ENCODE peak calls at places on chromosomes 2 and 18, in five cellular contexts. U is GM12878, A is K562, D is SK-N-SH, L is HCT116. V is an unnamed sample.

GRCh38 chr18:23591011-23591410 is 4.7 kb upstream of the NPC1 start:
- DNase-seq in U (no peak), A (no peak), D (no peak), L (no peak), V (no peak)

GRCh38 chr2:204491528-204491927 is 53.7 kb upstream of the PARD3B start:
- DNase-seq in U (no peak), A (no peak), D (no peak), L (no peak), V (no peak)

GRCh38 chr18:62487161-62487560 is 35.7 kb upstream of the ZCCHC2 start:
- DNase-seq in U (no peak), A (no peak), D (no peak), L (no peak), V (no peak)

GRCh38 chr18:59834267-59834666 is 65.5 kb upstream of the PMAIP1 start:
- DNase-seq in U (no peak), A (no peak), D (no peak), L (no peak), V (no peak)

GRCh38 chr18:23963443-23964185 is 50.9 kb upstream of the TTC39C start:
- DNase-seq in U (no peak), A (no peak), D (no peak), L (no peak), V (no peak)

GRCh38 chr2:205872716-205873115 is 190.4 kb downstream of the NRP2 start:
- DNase-seq in U (no peak), A (no peak), D (no peak), L (no peak), V (no peak)

GRCh38 chr2:220006152-220006551 is 378.7 kb downstream of the SLC4A3 start:
- DNase-seq in U (no peak), A (no peak), D (no peak), L (no peak), V (no peak)

GRCh38 chr2:174717273-174717672 is 47.0 kb downstream of the CHRNA1 start:
- DNase-seq in U (no peak), A (no peak), D (no peak), L (no peak), V (no peak)

GRCh38 chr2:28683100-28683706 is 68.4 kb upstream of the PPP1CB start:
- DNase-seq in U (no peak), A (peak), D (no peak), L (peak), V (peak)

GRCh38 chr2:181971032-181971431 is 14.6 kb upstream of the PPP1R1C start:
- DNase-seq in U (no peak), A (no peak), D (no peak), L (no peak), V (no peak)

GRCh38 chr2:215365184-215365658 is 53.4 kb downstream of the ATIC start:
- DNase-seq in U (peak), A (no peak), D (no peak), L (no peak), V (no peak)

GRCh38 chr18:54159916-54160315 is 64.6 kb downstream of the MBD2 start:
- DNase-seq in U (no peak), A (no peak), D (no peak), L (no peak), V (no peak)
- TF ChIP-seq JUND in U (no peak), A (no peak), D (no peak), L (no peak), V (no peak)

DNA sequence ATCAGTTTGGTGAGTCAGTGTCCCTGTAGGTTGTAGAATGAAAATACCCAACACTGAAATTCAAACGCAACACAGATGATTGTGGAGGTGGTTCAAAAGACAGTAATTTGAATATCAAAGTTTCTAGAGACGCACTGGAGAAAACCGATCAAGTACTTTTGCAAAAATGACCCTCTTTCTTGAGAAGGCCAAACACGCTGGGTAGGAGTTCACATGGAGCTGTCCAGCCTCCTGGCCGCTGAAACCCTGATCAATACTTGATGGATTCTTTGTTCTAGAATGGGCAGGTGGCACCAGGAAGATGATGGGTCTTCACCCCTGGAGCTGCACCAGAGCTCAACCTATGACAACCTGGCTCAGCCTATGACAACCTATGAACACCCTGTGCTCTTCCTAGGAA is 39.7 kb upstream of the UBE2F start:
- DNase-seq in U (no peak), A (no peak), D (no peak), L (no peak), V (no peak)
- TF ChIP-seq JUND in U (no peak), A (no peak), D (no peak), L (no peak), V (no peak)

GRCh38 chr2:54569745-54570296 is 113.7 kb downstream of the SPTBN1 start:
- DNase-seq in U (peak), A (no peak), D (no peak), L (no peak), V (no peak)

GRCh38 chr2:54570321-54570881 is 114.3 kb downstream of the SPTBN1 start:
- DNase-seq in U (no peak), A (no peak), D (no peak), L (no peak), V (no peak)

GRCh38 chr2:54572262-54572635 is 116.1 kb downstream of the SPTBN1 start:
- DNase-seq in U (no peak), A (no peak), D (no peak), L (no peak), V (no peak)

GRCh38 chr2:54572636-54573531 is 116.8 kb downstream of the SPTBN1 start:
- DNase-seq in U (no peak), A (no peak), D (no peak), L (no peak), V (no peak)

GRCh38 chr2:54570925-54571694 is 115.0 kb downstream of the SPTBN1 start:
- DNase-seq in U (peak), A (no peak), D (peak), L (no peak), V (no peak)
- TF ChIP-seq JUND in U (peak), A (peak), D (no peak), L (no peak), V (no peak)

GRCh38 chr2:125745514-125745913 is 910.4 kb upstream of the GYPC start:
- DNase-seq in U (peak), A (no peak), D (peak), L (no peak), V (peak)
- TF ChIP-seq JUND in U (no peak), A (no peak), D (no peak), L (no peak), V (no peak)

GRCh38 chr2:23491622-23492336 is 106.8 kb downstream of the KLHL29 start:
- DNase-seq in U (no peak), A (no peak), D (no peak), L (no peak), V (no peak)
- TF ChIP-seq JUND in U (no peak), A (no peak), D (no peak), L (no peak), V (no peak)

GRCh38 chr2:200592414-200593075 is 6.7 kb downstream of the AOX1 start:
- DNase-seq in U (no peak), A (no peak), D (no peak), L (no peak), V (peak)
- TF ChIP-seq JUND in U (no peak), A (no peak), D (no peak), L (no peak), V (no peak)

GRCh38 chr2:40719414-40719813 is 267.5 kb upstream of the SLC8A1 start:
- DNase-seq in U (no peak), A (no peak), D (no peak), L (no peak), V (no peak)

GRCh38 chr2:40721595-40721994 is 269.7 kb upstream of the SLC8A1 start:
- DNase-seq in U (no peak), A (no peak), D (no peak), L (no peak), V (no peak)

GRCh38 chr2:40716879-40717278 is 265.0 kb upstream of the SLC8A1 start:
- DNase-seq in U (no peak), A (no peak), D (no peak), L (no peak), V (no peak)
- TF ChIP-seq JUND in U (no peak), A (no peak), D (no peak), L (no peak), V (no peak)

GRCh38 chr18:31504455-31505147 is 6.6 kb downstream of the DSG2 start:
- DNase-seq in U (no peak), A (no peak), D (no peak), L (no peak), V (no peak)

GRCh38 chr18:31503011-31503410 is 5.0 kb downstream of the DSG2 start:
- DNase-seq in U (no peak), A (no peak), D (no peak), L (no peak), V (no peak)

GRCh38 chr18:31508781-31509180 is 10.8 kb downstream of the DSG2 start:
- DNase-seq in U (no peak), A (no peak), D (no peak), L (no peak), V (no peak)

GRCh38 chr18:31505161-31505560 is 7.2 kb downstream of the DSG2 start:
- DNase-seq in U (no peak), A (no peak), D (no peak), L (no peak), V (no peak)

GRCh38 chr18:31506024-31506742 is 8.2 kb downstream of the DSG2 start:
- DNase-seq in U (no peak), A (no peak), D (no peak), L (no peak), V (peak)
- TF ChIP-seq JUND in U (no peak), A (no peak), D (no peak), L (no peak), V (no peak)

DNA sequence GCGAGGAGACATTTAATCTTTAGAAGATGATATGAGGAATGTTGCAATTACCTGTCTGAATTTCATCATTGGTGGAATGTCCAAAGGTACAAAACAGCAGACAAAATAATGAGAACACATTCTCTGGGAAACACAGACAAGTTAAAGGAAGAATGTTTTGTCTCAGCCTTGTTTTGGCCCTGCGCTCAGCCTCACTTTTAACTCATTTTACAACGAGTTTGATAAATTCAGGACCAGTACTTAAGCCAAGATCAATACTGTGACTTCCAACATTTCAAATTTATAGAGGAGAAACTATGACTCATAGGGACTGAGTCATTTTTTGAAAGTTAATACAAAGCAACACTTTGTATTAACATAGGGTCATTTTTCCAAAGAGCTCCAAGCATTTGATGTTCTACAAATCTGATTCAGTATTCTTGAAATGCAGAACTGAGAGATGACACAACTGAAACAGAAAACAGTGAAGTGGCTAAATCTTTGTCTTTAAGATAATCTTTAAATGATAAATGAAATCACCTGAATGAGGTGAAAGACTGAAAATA is 833.2 kb upstream of the CHAC2 start:
- DNase-seq in U (peak), A (no peak), D (no peak), L (peak), V (no peak)
- TF ChIP-seq JUND in U (peak), A (no peak), D (peak), L (peak), V (no peak)

V was measured in T47D.